ENCODE peak calls at places on chromosomes 4 and X, in six cellular contexts. T, X, M, I, R and C are unnamed samples.

GRCh38 chrX:872090-872489 is 241.5 kb downstream of the SHOX start:
- DNase-seq in T (no peak), X (no peak), M (no peak), I (no peak), R (no peak), C (no peak)

GRCh38 chrX:10769165-10769564 is 148.8 kb upstream of the MID1 start:
- DNase-seq in T (no peak), X (no peak), M (no peak), I (no peak), R (no peak), C (no peak)

GRCh38 chr4:172683016-172683415 is 485.6 kb upstream of the GALNT7 start:
- DNase-seq in T (no peak), X (no peak), M (no peak), I (no peak), R (no peak), C (no peak)

GRCh38 chr4:142549726-142550463 is 296.2 kb downstream of the INPP4B start:
- DNase-seq in T (no peak), X (no peak), M (no peak), I (no peak), R (no peak), C (no peak)

GRCh38 chrX:10259716-10260115 is 102.9 kb downstream of the CLCN4 start:
- DNase-seq in T (no peak), X (no peak), M (no peak), I (no peak), R (no peak), C (no peak)

GRCh38 chr4:185567828-185568442 is 32.6 kb upstream of the PDLIM3 start:
- DNase-seq in T (no peak), X (no peak), M (no peak), I (peak; percentile 76), R (peak; percentile 64), C (no peak)

GRCh38 chr4:173211838-173212237 is 43.2 kb downstream of the GALNT7 start:
- DNase-seq in T (no peak), X (no peak), M (no peak), I (no peak), R (no peak), C (no peak)

GRCh38 chrX:9378980-9379696 is 85.7 kb upstream of the TBL1X start:
- DNase-seq in T (no peak), X (no peak), M (no peak), I (no peak), R (no peak), C (no peak)

GRCh38 chr4:108060164-108060563 is 70.5 kb downstream of the HADH start:
- DNase-seq in T (no peak), X (no peak), M (no peak), I (no peak), R (no peak), C (no peak)

GRCh38 chr4:997375-998071 is 4.3 kb upstream of the SLC26A1 start:
- DNase-seq in T (no peak), X (no peak), M (no peak), I (no peak), R (no peak), C (no peak)

GRCh38 chr4:91958651-91959050 is 345.1 kb upstream of the GRID2 start:
- DNase-seq in T (no peak), X (no peak), M (no peak), I (no peak), R (no peak), C (no peak)

GRCh38 chr4:157220026-157220881 is at the start of gene GRIA2:
- DNase-seq in T (peak; percentile 53), X (no peak), M (no peak), I (no peak), R (peak; percentile 53), C (peak; percentile 81)

GRCh38 chrX:109889289-109890006 is 113.5 kb upstream of the TMEM164 start:
- DNase-seq in T (no peak), X (no peak), M (no peak), I (no peak), R (no peak), C (no peak)

GRCh38 chrX:93985621-93986020 is 311.6 kb downstream of the FAM133A start:
- DNase-seq in T (no peak), X (no peak), M (no peak), I (no peak), R (no peak), C (no peak)

GRCh38 chr4:185096032-185096653 is 46.9 kb upstream of the SLC25A4 start:
- DNase-seq in T (no peak), X (no peak), M (no peak), I (no peak), R (no peak), C (no peak)

GRCh38 chr4:3193531-3194203 is 55.3 kb upstream of the MSANTD1 start:
- DNase-seq in T (no peak), X (no peak), M (no peak), I (no peak), R (no peak), C (no peak)

GRCh38 chr4:39330353-39330752 is 35.8 kb downstream of the RFC1 start:
- DNase-seq in T (no peak), X (no peak), M (no peak), I (no peak), R (no peak), C (no peak)

GRCh38 chrX:118510076-118510475 is 14.5 kb downstream of the DOCK11 start:
- DNase-seq in T (peak; percentile 59), X (no peak), M (no peak), I (peak; percentile 11), R (no peak), C (no peak)

GRCh38 chr4:1479454-1479853 is 73.2 kb upstream of the NKX1-1 start:
- DNase-seq in T (no peak), X (no peak), M (no peak), I (peak; percentile 10), R (no peak), C (no peak)

GRCh38 chr4:15385928-15386327 is 41.9 kb upstream of the C1QTNF7 start:
- DNase-seq in T (no peak), X (no peak), M (peak; percentile 11), I (peak; percentile 52), R (peak; percentile 45), C (no peak)

GRCh38 chr4:91127891-91128290 is 1000.7 kb downstream of the CCSER1 start:
- DNase-seq in T (no peak), X (no peak), M (no peak), I (no peak), R (no peak), C (no peak)

GRCh38 chr4:113332701-113333100 is 283.2 kb downstream of the ANK2 start:
- DNase-seq in T (no peak), X (no peak), M (no peak), I (no peak), R (no peak), C (no peak)

GRCh38 chr4:169136330-169136729 is 126.3 kb upstream of the CBR4 start:
- DNase-seq in T (no peak), X (no peak), M (no peak), I (no peak), R (no peak), C (no peak)

GRCh38 chr4:169136796-169137554 is 126.9 kb upstream of the CBR4 start:
- DNase-seq in T (no peak), X (no peak), M (no peak), I (no peak), R (no peak), C (no peak)

GRCh38 chr4:169133932-169134331 is 123.9 kb upstream of the CBR4 start:
- DNase-seq in T (peak; percentile 66), X (no peak), M (no peak), I (no peak), R (no peak), C (no peak)

GRCh38 chr4:169137555-169137920 is 127.5 kb upstream of the CBR4 start:
- DNase-seq in T (no peak), X (no peak), M (no peak), I (no peak), R (no peak), C (no peak)

DNA sequence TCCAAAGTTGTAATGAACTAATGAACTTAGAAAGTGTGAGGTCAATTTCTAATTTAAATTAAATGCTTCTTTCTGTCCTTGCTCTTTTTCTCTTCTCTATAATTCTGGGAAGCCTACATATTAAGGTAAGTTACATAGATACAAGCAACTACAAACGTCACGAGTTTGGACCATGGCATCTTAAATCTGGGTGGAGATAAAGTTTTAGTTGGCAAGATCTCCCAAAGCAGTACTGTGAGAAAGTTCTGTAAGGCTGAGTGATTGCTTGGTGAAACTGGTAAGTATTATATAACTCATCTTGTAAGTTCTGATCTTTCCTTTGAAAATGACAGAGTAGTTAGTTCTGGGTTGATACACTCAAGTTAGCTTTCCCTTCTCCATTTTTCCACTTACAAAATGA is 125.7 kb upstream of the CBR4 start:
- DNase-seq in T (no peak), X (no peak), M (no peak), I (no peak), R (no peak), C (no peak)
- H3K4me1 ChIP-seq in T (peaks cover 18% of the 10 kb centered on the region), X (no peaks in the 10 kb centered on the region), M (peaks cover 50% of the 10 kb centered on the region), I (peaks cover 29% of the 10 kb centered on the region), R (no peaks in the 10 kb centered on the region), C (peaks cover 5% of the 10 kb centered on the region)

DNA sequence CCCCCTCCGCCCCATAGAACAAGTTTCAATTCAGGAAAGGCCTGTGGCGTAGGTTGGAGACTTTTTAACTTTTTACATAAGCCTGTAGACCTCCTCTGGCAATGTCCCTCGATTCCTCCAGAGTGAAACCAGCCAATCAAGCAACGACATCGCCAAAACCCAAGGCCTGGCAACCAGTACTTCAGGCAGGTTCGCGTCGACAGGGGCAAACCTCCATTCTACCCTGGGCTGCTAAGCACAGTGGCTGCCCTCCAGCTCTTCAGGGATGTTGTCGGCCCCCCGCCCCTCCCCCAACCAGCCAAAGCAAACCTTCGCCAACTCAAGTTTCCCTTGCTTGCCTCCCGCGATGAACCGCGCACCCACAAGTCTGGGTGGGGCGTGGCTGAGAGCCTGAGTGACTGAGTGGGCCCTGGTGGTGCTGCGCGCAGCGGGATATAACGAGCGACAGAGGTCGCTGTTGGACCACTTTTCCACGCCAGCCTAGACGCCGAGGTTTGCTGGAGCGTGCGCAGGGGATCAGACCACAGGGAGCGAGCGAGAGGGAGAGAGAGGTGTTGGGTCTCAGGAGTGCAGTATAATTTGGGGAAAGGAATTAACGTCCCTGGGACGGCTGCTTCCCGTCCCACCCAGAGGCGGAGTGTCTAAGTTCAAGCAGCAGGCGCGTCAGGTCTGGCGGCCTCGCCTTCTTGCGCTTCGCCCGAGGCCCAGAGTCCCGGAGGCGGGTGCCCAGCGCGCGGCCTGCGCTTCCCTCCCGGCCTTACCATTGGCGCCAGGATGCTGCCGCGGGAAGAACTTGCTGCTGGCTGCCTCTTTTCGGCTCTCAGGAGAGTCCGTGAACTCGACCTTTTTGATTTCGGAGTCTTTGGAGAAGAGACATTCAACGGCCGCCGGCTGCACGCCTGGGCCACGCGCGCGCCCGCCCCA is 9.0 kb upstream of the PITX2 start:
- DNase-seq in T (peak; percentile 76), X (no peak), M (no peak), I (peak; percentile 47), R (peak; percentile 36), C (peak; percentile 71)
- H3K4me3 ChIP-seq in T (peak overlapping the region; percentile 42), X (no peak overlapping the region), M (peak overlapping the region; percentile 61), I (no peak overlapping the region), R (no peak overlapping the region), C (peak overlapping the region; percentile 15)

GRCh38 chr4:125639182-125639621 is 324.4 kb downstream of the FAT4 start:
- DNase-seq in T (no peak), X (no peak), M (no peak), I (no peak), R (no peak), C (no peak)
- H3K27ac ChIP-seq in T (no peak overlapping the region), X (no peak overlapping the region), M (no peak overlapping the region), I (no peak overlapping the region), R (no peak overlapping the region), C (no peak overlapping the region)

DNA sequence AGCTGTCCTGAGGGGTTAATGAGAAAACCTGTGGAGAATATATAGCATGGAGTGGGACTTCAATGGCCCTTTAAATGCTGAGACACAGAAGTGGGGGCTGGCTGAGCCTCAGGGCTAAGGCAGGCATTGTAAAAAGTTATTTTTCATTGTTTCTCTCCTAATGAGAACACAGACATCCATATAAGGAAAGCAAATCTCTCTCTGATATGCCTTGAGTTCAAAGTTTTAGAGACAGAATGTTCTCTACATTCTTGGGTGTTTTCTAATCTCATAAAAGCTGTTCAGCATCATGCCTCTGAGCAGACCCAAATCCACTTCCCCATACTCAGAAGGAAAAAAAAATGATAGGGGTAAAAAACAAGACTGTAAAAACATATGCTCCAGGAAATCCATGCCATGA is 16.8 kb upstream of the RAB40A start:
- DNase-seq in T (no peak), X (no peak), M (no peak), I (no peak), R (peak; percentile 31), C (no peak)
- H3K4me1 ChIP-seq in T (no peaks in the 10 kb centered on the region), X (no peaks in the 10 kb centered on the region), M (peaks cover 67% of the 10 kb centered on the region), I (no peaks in the 10 kb centered on the region), R (peaks cover 14% of the 10 kb centered on the region), C (no peaks in the 10 kb centered on the region)